ENCODE peak calls at places on chromosomes 11 and 22, in four cellular contexts. One of them, this sample, is unnamed.

GRCh38 chr11:92627615-92628201 is 341.7 kb upstream of the MTNR1B start:
- DNase-seq in spleen: no peak
- DNase-seq in fibroblast of the aortic adventitia: no peak
- DNase-seq in esophagus squamous epithelium: no peak
- DNase-seq in this sample: no peak

GRCh38 chr11:116893906-116894305 is 56.5 kb upstream of the APOA1 start:
- DNase-seq in spleen: no peak
- DNase-seq in esophagus squamous epithelium: no peak
- DNase-seq in fibroblast of the aortic adventitia: no peak
- DNase-seq in this sample: no peak

GRCh38 chr11:2355000-2355644 is 22.0 kb upstream of the CD81 start:
- DNase-seq in spleen: no peak
- DNase-seq in esophagus squamous epithelium: no peak
- DNase-seq in fibroblast of the aortic adventitia: peak
- DNase-seq in this sample: no peak

GRCh38 chr22:47192651-47193437 is 430.4 kb downstream of the TBC1D22A start:
- DNase-seq in spleen: peak
- DNase-seq in esophagus squamous epithelium: no peak
- DNase-seq in fibroblast of the aortic adventitia: no peak
- DNase-seq in this sample: no peak

GRCh38 chr11:36019722-36020121 is 75.9 kb downstream of the LDLRAD3 start:
- DNase-seq in esophagus squamous epithelium: no peak
- DNase-seq in spleen: no peak
- DNase-seq in fibroblast of the aortic adventitia: no peak
- DNase-seq in this sample: no peak

GRCh38 chr11:75214843-75215242 is 25.7 kb upstream of the TPBGL start:
- DNase-seq in spleen: no peak
- DNase-seq in esophagus squamous epithelium: no peak
- DNase-seq in fibroblast of the aortic adventitia: no peak
- DNase-seq in this sample: no peak

GRCh38 chr11:129702410-129703390 is 112.9 kb upstream of the TMEM45B start:
- DNase-seq in fibroblast of the aortic adventitia: no peak
- DNase-seq in esophagus squamous epithelium: no peak
- DNase-seq in spleen: no peak
- DNase-seq in this sample: no peak

GRCh38 chr11:75431533-75432525 is 1.2 kb downstream of the KLHL35 start:
- DNase-seq in esophagus squamous epithelium: no peak
- DNase-seq in fibroblast of the aortic adventitia: no peak
- DNase-seq in spleen: peak
- DNase-seq in this sample: no peak

GRCh38 chr11:126578426-126578825 is 222.9 kb downstream of the ST3GAL4 start:
- DNase-seq in fibroblast of the aortic adventitia: no peak
- DNase-seq in esophagus squamous epithelium: no peak
- DNase-seq in spleen: no peak
- DNase-seq in this sample: no peak

DNA sequence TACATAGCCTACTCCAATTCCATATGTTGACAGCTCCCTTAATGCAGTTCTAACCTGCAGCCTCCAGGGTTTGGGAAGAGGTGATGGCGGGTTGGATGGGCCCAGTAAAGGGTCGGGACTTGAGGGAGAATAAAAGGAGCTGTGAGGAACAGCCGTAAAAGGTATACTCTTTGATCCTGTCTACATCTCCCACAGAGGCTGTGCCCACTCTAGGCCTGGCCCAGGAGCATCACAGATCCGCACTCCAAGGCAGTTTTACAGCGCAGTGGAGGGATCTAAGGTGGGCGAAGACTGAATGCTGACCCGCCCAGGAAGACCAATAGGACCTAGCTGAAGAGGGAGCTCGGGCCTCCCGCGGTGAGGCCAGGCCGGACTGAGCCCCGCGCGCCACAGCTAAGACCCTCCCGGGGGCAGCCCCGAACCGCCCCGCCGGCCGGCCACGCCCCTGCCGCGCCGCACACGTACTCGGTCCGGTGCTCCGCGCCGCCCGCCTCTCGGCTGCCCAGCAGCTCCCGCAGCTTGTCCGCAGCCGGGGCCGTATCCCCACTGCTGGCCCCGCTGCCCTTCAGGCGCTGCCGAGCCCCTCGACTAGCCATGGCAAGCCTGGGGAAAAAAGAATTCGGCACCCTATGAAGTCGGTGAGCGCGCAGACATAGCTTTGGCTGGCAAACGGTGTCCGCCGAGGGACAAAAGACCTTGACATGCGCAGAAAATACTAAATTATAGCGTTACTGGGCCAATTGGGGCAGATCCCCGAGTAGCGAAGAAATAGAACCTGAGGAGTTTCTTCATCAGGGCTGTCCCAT is at the start of gene ALG9:
- DNase-seq in spleen: peak
- DNase-seq in fibroblast of the aortic adventitia: peak
- DNase-seq in esophagus squamous epithelium: no peak
- DNase-seq in this sample: peak
- TF ChIP-seq CTCF in spleen: no peak
- TF ChIP-seq CTCF in fibroblast of the aortic adventitia: peak
- TF ChIP-seq CTCF in esophagus squamous epithelium: peak
- TF ChIP-seq CTCF in this sample: peak

GRCh38 chr11:62931501-62932278 is 10.5 kb upstream of the CHRM1 start:
- DNase-seq in spleen: no peak
- DNase-seq in esophagus squamous epithelium: no peak
- DNase-seq in fibroblast of the aortic adventitia: no peak
- DNase-seq in this sample: no peak
- TF ChIP-seq CTCF in spleen: no peak
- TF ChIP-seq CTCF in esophagus squamous epithelium: no peak
- TF ChIP-seq CTCF in fibroblast of the aortic adventitia: no peak
- TF ChIP-seq CTCF in this sample: no peak

DNA sequence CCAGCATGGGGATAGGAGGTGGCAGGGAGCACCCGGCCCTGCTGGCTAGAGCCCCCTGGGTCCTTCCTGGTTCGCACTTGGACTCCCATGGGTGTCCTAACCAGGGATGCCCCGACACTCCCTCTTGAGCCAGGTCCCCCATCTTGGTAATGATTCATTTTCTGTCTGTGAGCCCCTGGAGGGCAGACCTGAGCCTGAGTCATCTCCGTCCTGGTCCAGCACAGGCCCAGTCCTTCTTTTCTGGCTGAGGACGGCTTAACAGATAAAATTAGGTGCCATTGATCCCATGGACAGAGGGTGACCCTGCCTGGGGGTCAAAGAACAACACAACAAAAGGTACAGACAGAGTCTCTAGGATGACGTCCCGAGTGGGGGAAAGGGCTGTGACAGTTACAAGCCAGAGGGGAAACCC is 3.5 kb downstream of the RHOD start:
- DNase-seq in esophagus squamous epithelium: no peak
- DNase-seq in spleen: no peak
- DNase-seq in fibroblast of the aortic adventitia: no peak
- DNase-seq in this sample: no peak
- TF ChIP-seq CTCF in esophagus squamous epithelium: no peak
- TF ChIP-seq CTCF in spleen: no peak
- TF ChIP-seq CTCF in fibroblast of the aortic adventitia: no peak
- TF ChIP-seq CTCF in this sample: no peak

DNA sequence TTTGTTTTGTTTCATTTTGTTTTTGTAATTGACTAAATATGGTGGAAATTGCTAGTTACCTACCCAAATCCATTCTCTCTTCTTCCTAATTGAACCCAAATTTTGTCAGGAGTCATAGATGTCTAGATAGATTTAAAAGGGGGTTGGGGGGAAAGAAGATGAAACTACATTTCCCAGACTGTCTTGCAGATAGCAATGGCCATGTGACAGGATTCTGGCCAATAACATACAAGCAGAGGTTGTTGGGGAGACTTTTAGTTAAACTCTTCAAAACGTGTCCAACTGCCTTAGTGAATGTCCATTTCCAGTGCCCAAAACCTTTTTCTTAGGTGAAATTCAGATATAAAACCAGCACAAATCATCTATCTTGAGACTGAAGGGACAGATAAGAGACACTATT is 583.9 kb upstream of the API5 start:
- DNase-seq in esophagus squamous epithelium: no peak
- DNase-seq in spleen: no peak
- DNase-seq in fibroblast of the aortic adventitia: no peak
- DNase-seq in this sample: no peak
- TF ChIP-seq CTCF in esophagus squamous epithelium: no peak
- TF ChIP-seq CTCF in spleen: no peak
- TF ChIP-seq CTCF in fibroblast of the aortic adventitia: no peak
- TF ChIP-seq CTCF in this sample: no peak

GRCh38 chr11:118401151-118401879 is at the start of gene ATP5MG:
- DNase-seq in spleen: peak
- DNase-seq in esophagus squamous epithelium: peak
- DNase-seq in fibroblast of the aortic adventitia: peak
- DNase-seq in this sample: peak
- TF ChIP-seq CTCF in spleen: no peak
- TF ChIP-seq CTCF in esophagus squamous epithelium: no peak
- TF ChIP-seq CTCF in fibroblast of the aortic adventitia: no peak
- TF ChIP-seq CTCF in this sample: no peak

DNA sequence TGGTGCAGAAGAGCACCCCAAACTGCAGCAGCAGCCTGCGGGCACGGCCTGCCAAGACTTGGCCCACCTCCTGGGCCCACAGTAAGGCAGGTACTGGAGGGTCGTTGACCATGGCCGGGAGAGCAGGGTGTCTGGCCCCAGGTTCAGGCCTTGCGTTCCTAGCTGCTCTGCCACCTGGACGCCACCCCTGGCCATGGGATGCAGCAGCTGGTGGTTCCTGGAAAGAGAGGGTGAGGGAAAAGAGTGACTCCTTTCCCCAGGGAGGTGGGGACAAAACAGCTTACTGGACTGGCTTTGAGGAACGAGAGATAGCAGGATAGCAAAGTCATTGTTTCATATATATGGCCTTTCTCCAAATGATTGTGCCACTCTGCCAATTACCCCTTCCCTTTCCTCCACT is 1.8 kb downstream of the BSCL2 start:
- DNase-seq in esophagus squamous epithelium: no peak
- DNase-seq in fibroblast of the aortic adventitia: no peak
- DNase-seq in spleen: peak
- DNase-seq in this sample: no peak
- TF ChIP-seq CTCF in esophagus squamous epithelium: no peak
- TF ChIP-seq CTCF in fibroblast of the aortic adventitia: no peak
- TF ChIP-seq CTCF in spleen: no peak
- TF ChIP-seq CTCF in this sample: no peak

GRCh38 chr11:131914299-131914902 is 544.0 kb downstream of the NTM start:
- DNase-seq in esophagus squamous epithelium: no peak
- DNase-seq in spleen: no peak
- DNase-seq in fibroblast of the aortic adventitia: peak
- DNase-seq in this sample: no peak
- TF ChIP-seq CTCF in esophagus squamous epithelium: no peak
- TF ChIP-seq CTCF in spleen: no peak
- TF ChIP-seq CTCF in fibroblast of the aortic adventitia: peak
- TF ChIP-seq CTCF in this sample: no peak

DNA sequence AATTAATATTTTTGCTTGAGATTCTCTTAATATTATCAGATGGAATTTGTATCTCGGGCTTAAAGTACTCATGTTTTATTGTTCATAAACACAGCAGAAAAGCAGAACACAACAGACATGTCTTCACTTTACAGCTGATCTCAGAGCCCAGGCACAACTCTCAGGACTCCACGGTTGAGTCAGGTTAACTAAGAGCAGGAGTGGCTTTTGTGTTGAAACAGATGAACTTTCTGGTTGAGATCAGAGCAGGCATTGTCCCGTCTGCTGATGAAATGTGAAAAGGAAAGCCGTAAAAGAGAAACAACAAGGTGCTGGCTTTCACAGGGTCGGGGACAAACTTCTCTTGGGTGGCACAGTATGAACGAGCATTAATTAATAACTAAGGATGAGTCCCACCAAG is 49.0 kb downstream of the JHY start:
- DNase-seq in esophagus squamous epithelium: no peak
- DNase-seq in spleen: no peak
- DNase-seq in fibroblast of the aortic adventitia: no peak
- DNase-seq in this sample: no peak
- TF ChIP-seq CTCF in esophagus squamous epithelium: no peak
- TF ChIP-seq CTCF in spleen: no peak
- TF ChIP-seq CTCF in fibroblast of the aortic adventitia: no peak
- TF ChIP-seq CTCF in this sample: no peak